ENCODE peak calls at places on chromosomes 4 and X, in eight cellular contexts. T is transverse colon, I is neural progenitor cell, C is Peyer's patch, W is left ventricle myocardium inferior, B is cardiac muscle cell, N is HepG2, Q is IMR-90. E is an unnamed sample.

GRCh38 chrX:11437642-11438379 is 144.6 kb downstream of the AMELX start:
- DNase-seq in Q (peak; percentile 55), I (no peak), B (peak; percentile 80), W (peak; percentile 50), T (peak; percentile 22), N (peak; percentile 19), C (no peak), E (no peak)

GRCh38 chrX:71581210-71581609 is 3.0 kb downstream of the GCNA start:
- DNase-seq in B (no peak), Q (no peak), C (no peak), I (no peak), T (no peak), W (no peak), N (no peak), E (no peak)

GRCh38 chr4:137531951-137532868 is at the start of gene PCDH18:
- DNase-seq in N (no peak), C (peak; percentile 30), T (peak; percentile 74), I (peak; percentile 95), B (peak; percentile 98), W (peak; percentile 85), Q (peak; percentile 98), E (peak; percentile 76)

GRCh38 chrX:108001218-108001814 is 19.1 kb upstream of the TEX13B start:
- DNase-seq in I (peak; percentile 50), B (peak; percentile 66), N (peak; percentile 11), W (no peak), T (no peak), C (no peak), Q (peak; percentile 36), E (peak; percentile 12)

GRCh38 chr4:21992330-21992729 is 43.8 kb upstream of the KCNIP4 start:
- DNase-seq in B (peak; percentile 26), I (no peak), Q (no peak), N (no peak), C (no peak), T (no peak), W (no peak), E (no peak)

GRCh38 chrX:8083276-8083675 is 87.8 kb downstream of the VCX2 start:
- DNase-seq in W (no peak), Q (no peak), N (no peak), C (no peak), I (no peak), B (peak; percentile 2), T (no peak), E (no peak)

GRCh38 chrX:105488731-105489130 is 268.2 kb upstream of the TEX13A start:
- DNase-seq in N (no peak), W (no peak), B (peak; percentile 7), I (no peak), C (no peak), Q (no peak), T (no peak), E (no peak)

GRCh38 chrX:110409925-110410324 is 51.3 kb downstream of the RTL9 start:
- DNase-seq in W (no peak), Q (peak; percentile 73), N (no peak), I (no peak), T (no peak), C (no peak), B (no peak), E (no peak)

GRCh38 chrX:142251665-142252064 is 46.6 kb upstream of the MAGEC2 start:
- DNase-seq in B (no peak), C (no peak), Q (no peak), W (no peak), N (no peak), T (no peak), I (no peak), E (no peak)

GRCh38 chr4:118969359-118969758 is 80.7 kb downstream of the SYNPO2 start:
- DNase-seq in W (peak; percentile 51), N (peak; percentile 11), I (peak; percentile 44), B (peak; percentile 80), T (peak; percentile 35), C (no peak), Q (peak; percentile 82), E (peak; percentile 51)

GRCh38 chr4:109967798-109968520 is 55.3 kb downstream of the EGF start:
- DNase-seq in T (peak; percentile 12), Q (peak; percentile 67), B (no peak), N (no peak), W (no peak), C (no peak), I (no peak), E (no peak)

GRCh38 chr4:26459756-26460530 is 30.3 kb downstream of the CCKAR start:
- DNase-seq in B (no peak), T (no peak), W (no peak), N (no peak), C (no peak), Q (peak; percentile 90), I (no peak), E (no peak)

GRCh38 chrX:8179653-8180052 is 8.6 kb upstream of the VCX2 start:
- DNase-seq in C (no peak), B (peak; percentile 6), W (no peak), I (no peak), N (no peak), Q (no peak), T (no peak), E (no peak)

DNA sequence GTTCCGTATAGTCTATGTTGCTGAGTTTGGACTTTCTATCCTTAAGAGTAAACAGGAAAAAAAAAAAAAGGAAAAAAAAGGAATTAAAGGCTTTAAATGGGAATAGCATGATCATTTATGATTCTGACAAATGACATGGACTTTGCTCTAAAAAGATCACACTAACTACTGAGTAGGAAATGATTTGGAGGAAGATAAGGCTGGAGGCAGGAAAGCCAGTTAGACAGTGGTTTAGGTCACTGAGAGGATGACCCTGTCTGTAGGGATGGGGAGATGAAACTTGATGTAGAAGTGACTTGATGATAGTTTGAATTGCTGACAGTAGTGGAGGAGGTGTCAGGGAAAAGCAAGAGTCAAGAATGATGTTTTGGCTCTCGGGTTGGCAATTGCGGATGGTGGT is 9.2 kb upstream of the JADE1 start:
- DNase-seq in W (no peak), N (no peak), I (no peak), B (no peak), Q (no peak), C (no peak), T (no peak), E (no peak)
- H3K4me1 ChIP-seq in W (no peaks in the 10 kb centered on the region), N (no peaks in the 10 kb centered on the region), I (peaks cover 9% of the 10 kb centered on the region), B (no peaks in the 10 kb centered on the region), Q (no peaks in the 10 kb centered on the region), C (no peaks in the 10 kb centered on the region), T (no peaks in the 10 kb centered on the region), E (no peaks in the 10 kb centered on the region)

GRCh38 chr4:76594152-76594551 is 159.1 kb downstream of the SHROOM3 start:
- DNase-seq in W (no peak), I (no peak), C (no peak), Q (no peak), B (no peak), T (peak; percentile 52), N (no peak), E (no peak)
- H3K4me1 ChIP-seq in W (peaks cover 40% of the 10 kb centered on the region), I (peaks cover 30% of the 10 kb centered on the region), C (no peaks in the 10 kb centered on the region), Q (peaks cover 6% of the 10 kb centered on the region), B (peaks cover 23% of the 10 kb centered on the region), T (peaks cover 9% of the 10 kb centered on the region), N (peaks cover 6% of the 10 kb centered on the region), E (no peaks in the 10 kb centered on the region)

GRCh38 chr4:2415213-2415612 is 3.2 kb downstream of the ZFYVE28 start:
- DNase-seq in N (no peak), T (no peak), W (no peak), B (no peak), Q (no peak), I (no peak), C (no peak), E (no peak)
- H3K4me1 ChIP-seq in N (peaks cover 51% of the 10 kb centered on the region), T (peaks cover 30% of the 10 kb centered on the region), W (peaks cover 67% of the 10 kb centered on the region), B (peaks cover 13% of the 10 kb centered on the region), Q (peaks cover 17% of the 10 kb centered on the region), I (peaks cover 15% of the 10 kb centered on the region), C (no peaks in the 10 kb centered on the region), E (peaks cover 7% of the 10 kb centered on the region)

DNA sequence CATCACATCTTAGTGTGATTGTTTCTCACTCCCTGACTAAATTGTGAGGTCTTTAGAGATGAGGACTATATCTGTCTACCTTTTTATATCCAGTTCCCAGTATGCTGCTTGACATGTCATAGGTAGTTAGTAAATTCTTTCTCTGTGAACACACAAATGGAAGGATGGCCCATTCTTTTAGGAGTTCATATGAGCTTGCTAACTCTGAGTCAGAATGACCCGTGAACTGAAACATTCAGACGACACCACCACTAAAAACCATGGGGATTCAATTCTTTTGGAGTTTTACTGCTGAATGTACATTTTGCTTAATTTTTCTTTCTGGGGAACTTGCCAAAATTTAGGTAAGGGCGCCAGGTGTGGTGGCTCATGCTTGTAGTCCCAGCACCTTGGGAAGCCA is 13.9 kb downstream of the OFD1 start:
- DNase-seq in T (no peak), N (no peak), C (no peak), W (no peak), I (no peak), B (no peak), Q (peak; percentile 64), E (no peak)
- H3K4me1 ChIP-seq in T (no peaks in the 10 kb centered on the region), N (no peaks in the 10 kb centered on the region), C (no peaks in the 10 kb centered on the region), W (no peaks in the 10 kb centered on the region), I (no peaks in the 10 kb centered on the region), B (no peaks in the 10 kb centered on the region), Q (peaks cover 2% of the 10 kb centered on the region), E (no peaks in the 10 kb centered on the region)

GRCh38 chrX:40173662-40174593 is 76.2 kb upstream of the BCOR start:
- DNase-seq in B (peak; percentile 39), Q (no peak), C (peak; percentile 56), T (peak; percentile 38), N (peak; percentile 76), I (peak; percentile 50), W (no peak), E (peak; percentile 61)

GRCh38 chrX:40172169-40172979 is 74.6 kb upstream of the BCOR start:
- DNase-seq in B (peak; percentile 65), W (peak; percentile 72), T (peak; percentile 64), I (peak; percentile 58), N (no peak), C (no peak), Q (peak; percentile 44), E (peak; percentile 50)

GRCh38 chrX:40171513-40172168 is 73.9 kb upstream of the BCOR start:
- DNase-seq in B (peak; percentile 53), Q (no peak), N (no peak), W (no peak), T (no peak), I (peak; percentile 64), C (no peak), E (no peak)

GRCh38 chrX:40174594-40175415 is 77.0 kb upstream of the BCOR start:
- DNase-seq in T (peak; percentile 57), C (no peak), I (peak; percentile 78), N (peak; percentile 22), W (no peak), Q (no peak), B (peak; percentile 75), E (no peak)

DNA sequence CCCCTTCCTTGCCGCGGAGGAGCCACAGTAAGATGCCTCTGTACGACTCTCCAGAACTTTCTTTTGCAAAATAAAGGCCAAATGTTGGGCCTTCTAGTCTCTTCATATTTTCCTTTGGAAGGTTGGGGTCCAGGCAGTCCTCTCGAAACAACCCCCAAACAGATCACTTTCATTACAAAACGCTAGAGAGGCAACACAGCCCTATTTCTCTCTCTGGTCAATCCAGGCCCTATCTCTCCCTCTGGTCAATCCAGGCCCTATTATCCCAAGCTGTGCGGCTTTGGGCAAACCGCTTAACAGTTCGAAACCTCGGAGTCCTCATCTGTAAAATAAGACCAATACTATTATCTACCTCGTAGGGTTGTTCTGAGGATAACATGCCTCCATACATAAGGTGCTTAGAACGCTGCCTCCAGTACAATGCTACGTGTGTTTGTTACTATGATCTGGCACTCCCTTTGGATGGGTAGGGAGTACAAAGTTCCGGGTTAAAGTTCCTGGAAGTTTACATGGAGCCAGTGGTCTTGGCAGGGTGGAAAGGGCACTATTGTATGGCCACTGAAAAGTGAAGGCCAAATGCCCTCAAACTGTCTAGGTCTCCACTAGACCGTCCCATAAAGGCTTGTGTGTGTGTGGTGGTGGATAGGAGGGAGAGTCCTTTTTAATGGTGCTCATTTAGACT is 75.4 kb upstream of the BCOR start:
- DNase-seq in Q (no peak), I (no peak), C (no peak), B (no peak), T (no peak), N (peak; percentile 77), W (no peak), E (no peak)
- H3K4me1 ChIP-seq in Q (no peaks in the 10 kb centered on the region), I (peaks cover 9% of the 10 kb centered on the region), C (no peaks in the 10 kb centered on the region), B (peaks cover 33% of the 10 kb centered on the region), T (peaks cover 10% of the 10 kb centered on the region), N (peaks cover 70% of the 10 kb centered on the region), W (peaks cover 44% of the 10 kb centered on the region), E (no peaks in the 10 kb centered on the region)

E was measured in prostate gland.